ENCODE peak calls at places on chromosomes 16 and 17, in nine cellular contexts. T, O, V, S, F, M, Y, H and N are unnamed samples.

GRCh38 chr17:41548844-41549595 is 20.9 kb upstream of the KRT19 start:
- DNase-seq in T (peak; percentile 35), O (peak; percentile 45), V (peak; percentile 86), S (peak; percentile 91), F (peak; percentile 90), M (peak; percentile 95), Y (peak; percentile 78), H (peak; percentile 90), N (peak; percentile 91)

GRCh38 chr16:78416400-78416799 is 316.9 kb downstream of the WWOX start:
- DNase-seq in T (no peak), O (no peak), V (no peak), S (no peak), F (no peak), M (no peak), Y (no peak), H (no peak), N (no peak)

GRCh38 chr17:82493517-82493840 is 26.1 kb upstream of the FOXK2 start:
- DNase-seq in T (no peak), O (no peak), V (no peak), S (no peak), F (no peak), M (no peak), Y (no peak), H (no peak), N (no peak)

GRCh38 chr17:64081802-64082799 is 47.8 kb downstream of the ERN1 start:
- DNase-seq in T (no peak), O (no peak), V (no peak), S (no peak), F (no peak), M (no peak), Y (no peak), H (peak; percentile 82), N (no peak)

GRCh38 chr17:47221154-47221553 is 12.0 kb downstream of the MYL4 start:
- DNase-seq in T (no peak), O (no peak), V (no peak), S (no peak), F (no peak), M (no peak), Y (no peak), H (no peak), N (no peak)

GRCh38 chr17:58084317-58084981 is 1.2 kb downstream of the DYNLL2 start:
- DNase-seq in T (no peak), O (no peak), V (no peak), S (peak; percentile 50), F (peak; percentile 50), M (peak; percentile 54), Y (no peak), H (peak; percentile 23), N (no peak)

GRCh38 chr16:15770512-15770911 is 86.3 kb downstream of the MYH11 start:
- DNase-seq in T (no peak), O (no peak), V (no peak), S (no peak), F (no peak), M (no peak), Y (no peak), H (peak; percentile 92), N (peak; percentile 75)

GRCh38 chr16:3161235-3162018 is 26.6 kb upstream of the OR1F1 start:
- DNase-seq in T (no peak), O (no peak), V (no peak), S (no peak), F (peak; percentile 25), M (no peak), Y (no peak), H (no peak), N (no peak)

GRCh38 chr17:80605326-80606066 is 60.9 kb downstream of the RPTOR start:
- DNase-seq in T (no peak), O (no peak), V (no peak), S (no peak), F (no peak), M (no peak), Y (no peak), H (peak; percentile 24), N (no peak)

GRCh38 chr17:79565606-79566250 is 45.1 kb downstream of the RBFOX3 start:
- DNase-seq in T (no peak), O (no peak), V (no peak), S (no peak), F (no peak), M (no peak), Y (no peak), H (no peak), N (no peak)

GRCh38 chr16:23355106-23355670 is 53.1 kb downstream of the SCNN1B start:
- DNase-seq in T (no peak), O (no peak), V (no peak), S (no peak), F (no peak), M (no peak), Y (no peak), H (no peak), N (no peak)

GRCh38 chr17:26809033-26809432 is 484.9 kb upstream of the WSB1 start:
- DNase-seq in T (no peak), O (no peak), V (no peak), S (no peak), F (no peak), M (no peak), Y (no peak), H (no peak), N (no peak)

GRCh38 chr17:19335951-19336631 is 26.4 kb downstream of the B9D1 start:
- DNase-seq in T (no peak), O (no peak), V (no peak), S (peak; percentile 19), F (no peak), M (no peak), Y (no peak), H (no peak), N (peak; percentile 9)

GRCh38 chr16:78396046-78396445 is 296.6 kb downstream of the WWOX start:
- DNase-seq in T (no peak), O (no peak), V (no peak), S (no peak), F (no peak), M (peak; percentile 11), Y (no peak), H (no peak), N (no peak)

GRCh38 chr17:3884188-3884587 is 8.7 kb downstream of the CAMKK1 start:
- DNase-seq in T (no peak), O (no peak), V (no peak), S (no peak), F (no peak), M (no peak), Y (no peak), H (no peak), N (no peak)

GRCh38 chr16:70301121-70301520 is 2.1 kb downstream of the DDX19B start:
- DNase-seq in T (no peak), O (no peak), V (no peak), S (no peak), F (no peak), M (no peak), Y (no peak), H (no peak), N (no peak)

GRCh38 chr17:43832976-43833829 is at the start of gene MPP3:
- DNase-seq in T (no peak), O (no peak), V (peak; percentile 48), S (peak; percentile 53), F (peak; percentile 72), M (peak; percentile 87), Y (no peak), H (peak; percentile 80), N (peak; percentile 81)

GRCh38 chr16:87621550-87621829 is 19.2 kb downstream of the JPH3 start:
- DNase-seq in T (no peak), O (no peak), V (no peak), S (no peak), F (no peak), M (no peak), Y (no peak), H (no peak), N (no peak)

GRCh38 chr17:2853722-2854580 is 57.7 kb downstream of the RAP1GAP2 start:
- DNase-seq in T (no peak), O (no peak), V (no peak), S (peak; percentile 50), F (peak; percentile 20), M (peak; percentile 70), Y (no peak), H (no peak), N (no peak)

GRCh38 chr17:49035470-49036269 is 38.5 kb downstream of the IGF2BP1 start:
- DNase-seq in T (no peak), O (no peak), V (no peak), S (peak; percentile 88), F (peak; percentile 38), M (peak; percentile 85), Y (no peak), H (peak; percentile 66), N (no peak)

GRCh38 chr17:80652751-80653330 is 108.2 kb downstream of the RPTOR start:
- DNase-seq in T (no peak), O (no peak), V (no peak), S (no peak), F (no peak), M (no peak), Y (no peak), H (no peak), N (no peak)

GRCh38 chr17:10357768-10358167 is 15.0 kb downstream of the MYH13 start:
- DNase-seq in T (no peak), O (no peak), V (no peak), S (peak; percentile 72), F (no peak), M (peak; percentile 52), Y (peak; percentile 7), H (no peak), N (no peak)

GRCh38 chr17:7336240-7337175 is at the start of gene ACAP1:
- DNase-seq in T (no peak), O (no peak), V (no peak), S (peak; percentile 78), F (no peak), M (no peak), Y (peak; percentile 83), H (no peak), N (peak; percentile 61)

GRCh38 chr16:12305847-12306246 is 329.3 kb downstream of the SNX29 start:
- DNase-seq in T (no peak), O (no peak), V (no peak), S (no peak), F (no peak), M (no peak), Y (no peak), H (no peak), N (no peak)